ENCODE peak calls at places on chromosomes 13 and 19, in five cellular contexts. W, I, Y, T and G are unnamed samples.

GRCh38 chr13:110676511-110677204 is 29.3 kb downstream of the CARS2 start:
- ATAC-seq in Y (peak; percentile 40), T (no peak), W (peak; percentile 69), I (peak; percentile 52), G (peak; percentile 28)

GRCh38 chr13:36875431-36875830 is 44.6 kb downstream of the SMAD9 start:
- ATAC-seq in W (no peak), I (no peak), Y (no peak), T (no peak), G (no peak)

GRCh38 chr19:46764817-46765291 is 18.6 kb upstream of the STRN4 start:
- ATAC-seq in W (peak; percentile 71), Y (no peak), I (peak; percentile 83), T (peak; percentile 48), G (no peak)

GRCh38 chr19:51030631-51031030 is 4.2 kb downstream of the KLK12 start:
- ATAC-seq in W (no peak), T (no peak), I (no peak), Y (no peak), G (no peak)

GRCh38 chr13:43127827-43128226 is 104.4 kb downstream of the DNAJC15 start:
- ATAC-seq in Y (no peak), I (peak; percentile 89), W (no peak), T (no peak), G (no peak)

GRCh38 chr13:113749507-113749906 is 9.5 kb upstream of the TMEM255B start:
- ATAC-seq in I (no peak), T (no peak), Y (no peak), W (no peak), G (no peak)

GRCh38 chr13:110559429-110559943 is 2.0 kb downstream of the RAB20 start:
- ATAC-seq in I (peak; percentile 46), T (no peak), W (peak; percentile 77), Y (no peak), G (no peak)

GRCh38 chr13:52405767-52406494 is at the start of gene THSD1:
- ATAC-seq in W (peak; percentile 86), I (peak; percentile 93), Y (peak; percentile 81), T (no peak), G (peak; percentile 96)

GRCh38 chr19:46755077-46755852 is 9.0 kb upstream of the STRN4 start:
- ATAC-seq in Y (no peak), T (no peak), I (peak; percentile 6), W (peak; percentile 5), G (no peak)

GRCh38 chr13:20952838-20953237 is 50.3 kb upstream of the XPO4 start:
- ATAC-seq in I (no peak), Y (no peak), T (no peak), W (no peak), G (no peak)

GRCh38 chr13:112760931-112761330 is 71.1 kb downstream of the ATP11A start:
- ATAC-seq in Y (no peak), T (no peak), I (no peak), W (peak; percentile 4), G (no peak)

GRCh38 chr13:47539317-47539716 is 461.8 kb downstream of the SUCLA2 start:
- ATAC-seq in I (no peak), W (no peak), T (no peak), Y (no peak), G (no peak)

GRCh38 chr13:56351041-56351440 is 789.7 kb upstream of the PRR20A start:
- ATAC-seq in Y (no peak), I (no peak), W (no peak), T (no peak), G (no peak)

GRCh38 chr13:73090116-73090811 is 31.5 kb downstream of the KLF5 start:
- ATAC-seq in T (peak; percentile 91), Y (no peak), W (peak; percentile 94), I (no peak), G (no peak)

GRCh38 chr13:89695343-89696257 is 1651.9 kb upstream of the MIR17HG start:
- ATAC-seq in W (peak; percentile 79), Y (no peak), T (peak; percentile 68), I (peak; percentile 46), G (no peak)

GRCh38 chr19:39832341-39833083 is 1.4 kb downstream of the DYRK1B start:
- ATAC-seq in Y (no peak), I (no peak), T (no peak), W (no peak), G (no peak)

GRCh38 chr13:48600374-48601364 is 53.1 kb upstream of the CYSLTR2 start:
- ATAC-seq in I (peak; percentile 51), W (no peak), Y (no peak), T (no peak), G (no peak)

GRCh38 chr13:107203146-107203847 is 635.4 kb upstream of the ARGLU1 start:
- ATAC-seq in Y (no peak), T (peak; percentile 67), W (no peak), I (peak; percentile 38), G (peak; percentile 32)

GRCh38 chr19:28468701-28469459 is 744.1 kb downstream of the UQCRFS1 start:
- ATAC-seq in Y (peak; percentile 62), T (no peak), W (peak; percentile 49), I (peak; percentile 33), G (peak; percentile 48)

GRCh38 chr13:35092751-35093150 is 150.7 kb downstream of the NBEA start:
- ATAC-seq in I (no peak), W (no peak), T (no peak), Y (no peak), G (no peak)

GRCh38 chr13:29038700-29039099 is 218.6 kb downstream of the MTUS2 start:
- ATAC-seq in T (no peak), I (no peak), W (no peak), Y (no peak), G (no peak)

GRCh38 chr19:35899547-35900214 is 659 bp downstream of the NFKBID start:
- ATAC-seq in Y (peak; percentile 85), T (peak; percentile 80), I (peak; percentile 92), W (peak; percentile 92), G (peak; percentile 84)

GRCh38 chr19:16022251-16022650 is 54.0 kb upstream of the TPM4 start:
- ATAC-seq in W (no peak), T (no peak), Y (no peak), I (no peak), G (no peak)

GRCh38 chr19:15452111-15453047 is 2.6 kb upstream of the WIZ start:
- ATAC-seq in Y (peak; percentile 79), T (peak; percentile 77), W (peak; percentile 76), I (peak; percentile 78), G (peak; percentile 76)

GRCh38 chr19:756821-757688 is 6.1 kb downstream of the MISP start:
- ATAC-seq in Y (no peak), I (no peak), W (no peak), T (no peak), G (no peak)

GRCh38 chr19:8481616-8482015 is 20.8 kb downstream of the PRAM1 start:
- ATAC-seq in T (no peak), I (no peak), W (no peak), Y (no peak), G (no peak)

GRCh38 chr19:3809881-3810707 is 23.9 kb upstream of the MATK start:
- ATAC-seq in Y (no peak), W (no peak), T (no peak), I (no peak), G (no peak)

GRCh38 chr19:7699422-7700127 is 2.4 kb downstream of the FCER2 start:
- ATAC-seq in T (no peak), I (no peak), W (no peak), Y (no peak), G (no peak)

GRCh38 chr13:93476175-93476574 is 249.6 kb downstream of the GPC6 start:
- ATAC-seq in T (no peak), I (no peak), Y (no peak), W (no peak), G (no peak)

GRCh38 chr19:38682872-38683392 is 35.5 kb downstream of the ACTN4 start:
- ATAC-seq in Y (no peak), I (no peak), T (peak; percentile 6), W (peak; percentile 0), G (no peak)

GRCh38 chr13:107043016-107043957 is 475.4 kb upstream of the ARGLU1 start:
- ATAC-seq in W (no peak), T (no peak), I (no peak), Y (no peak), G (peak; percentile 53)

GRCh38 chr13:44293354-44293753 is 80.3 kb upstream of the SERP2 start:
- ATAC-seq in I (no peak), T (no peak), Y (no peak), W (peak; percentile 9), G (no peak)

GRCh38 chr13:110126391-110126961 is 180.5 kb downstream of the COL4A1 start:
- ATAC-seq in Y (peak; percentile 84), I (peak; percentile 89), T (no peak), W (peak; percentile 70), G (peak; percentile 93)

GRCh38 chr13:24223341-24224231 is 63.1 kb downstream of the SPATA13 start:
- ATAC-seq in Y (no peak), I (no peak), W (no peak), T (no peak), G (no peak)

GRCh38 chr19:4745986-4746385 is 22.3 kb upstream of the DPP9 start:
- ATAC-seq in T (no peak), I (no peak), W (no peak), Y (no peak), G (no peak)

GRCh38 chr19:17469092-17469370 is 1.3 kb upstream of the SLC27A1 start:
- ATAC-seq in Y (no peak), I (no peak), T (no peak), W (peak; percentile 0), G (no peak)
- H3K4me3 ChIP-seq in Y (peak overlapping the region; percentile 88), I (peak overlapping the region; percentile 81), T (peak overlapping the region; percentile 78), W (peak overlapping the region; percentile 79), G (peak overlapping the region; percentile 89)

GRCh38 chr13:103130681-103131210 is 64.5 kb upstream of the SLC10A2 start:
- ATAC-seq in I (no peak), W (no peak), T (no peak), Y (no peak), G (no peak)

GRCh38 chr13:103134271-103134670 is 68.1 kb upstream of the SLC10A2 start:
- ATAC-seq in W (no peak), I (no peak), Y (no peak), T (no peak), G (no peak)

GRCh38 chr13:103133551-103133950 is 67.3 kb upstream of the SLC10A2 start:
- ATAC-seq in I (no peak), Y (no peak), T (no peak), W (no peak), G (no peak)
- H3K4me3 ChIP-seq in I (no peak overlapping the region), Y (no peak overlapping the region), T (no peak overlapping the region), W (no peak overlapping the region), G (no peak overlapping the region)

DNA sequence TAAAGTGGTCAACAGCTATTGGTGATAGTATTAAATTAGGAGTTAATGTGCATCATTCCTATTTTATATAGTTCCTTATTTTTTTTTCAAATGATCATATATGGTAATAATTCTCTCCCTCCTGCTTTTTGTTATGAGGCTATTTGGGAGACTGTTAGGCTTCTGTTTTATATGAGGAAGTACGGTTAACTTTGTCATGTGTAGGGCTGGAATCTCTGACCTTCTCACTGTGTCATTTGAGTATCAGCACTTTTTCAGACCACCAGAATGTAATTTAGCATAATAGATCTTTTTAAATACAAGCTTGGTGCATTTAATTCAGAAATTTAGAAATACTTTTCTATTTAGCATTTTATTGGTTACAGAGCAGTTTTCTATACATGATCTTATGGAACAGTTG is 7.7 kb downstream of the DGKH start:
- ATAC-seq in I (no peak), Y (no peak), W (no peak), T (no peak), G (no peak)
- H3K4me3 ChIP-seq in I (no peak overlapping the region), Y (no peak overlapping the region), W (no peak overlapping the region), T (no peak overlapping the region), G (no peak overlapping the region)

DNA sequence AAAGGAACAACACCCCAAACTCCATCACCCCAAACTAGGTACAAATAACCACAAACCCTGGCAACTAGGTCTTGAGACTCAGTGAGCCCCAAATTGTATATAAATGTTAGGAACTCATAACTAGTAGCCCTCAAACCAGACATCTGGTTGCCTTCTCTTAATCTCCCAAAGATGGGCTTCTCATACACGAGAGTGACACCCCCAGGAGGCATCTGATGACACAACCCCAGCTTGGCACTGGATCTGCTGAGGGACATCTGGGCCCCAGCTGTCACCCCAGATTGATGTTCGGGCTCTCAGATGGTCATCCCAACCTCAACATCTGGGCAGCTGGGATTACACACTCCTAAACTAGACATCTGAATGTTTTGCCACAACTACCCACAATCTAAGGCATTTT is 14.8 kb downstream of the RABAC1 start:
- ATAC-seq in Y (no peak), I (no peak), W (no peak), T (no peak), G (no peak)
- H3K4me3 ChIP-seq in Y (no peak overlapping the region), I (no peak overlapping the region), W (no peak overlapping the region), T (no peak overlapping the region), G (no peak overlapping the region)